ENCODE peak calls at places on chromosomes 7 and 10, in six cellular contexts. G, L, M, E, H and F are unnamed samples.
A peak's percentile ranks its signal among the peaks of the same experiment; 100 is the strongest.

GRCh38 chr7:157678503-157678902 is 341.7 kb downstream of the DNAJB6 start:
- DNase-seq in H (no peak), M (no peak), E (no peak), G (peak; percentile 10), L (no peak), F (no peak)

GRCh38 chr7:1447551-1448244 is 11.6 kb downstream of the MICALL2 start:
- DNase-seq in L (no peak), G (no peak), E (peak; percentile 80), H (no peak), M (no peak), F (no peak)

GRCh38 chr7:111987115-111987826 is 218.9 kb downstream of the DOCK4 start:
- DNase-seq in L (peak; percentile 67), G (no peak), M (no peak), E (peak; percentile 63), H (no peak), F (no peak)

GRCh38 chr7:159067870-159068787 is 76.5 kb downstream of the VIPR2 start:
- DNase-seq in L (no peak), M (no peak), E (peak; percentile 41), H (no peak), G (peak; percentile 45), F (no peak)

GRCh38 chr10:119595715-119596515 is 849 bp downstream of the TIAL1 start:
- DNase-seq in E (peak; percentile 47), G (peak; percentile 45), M (no peak), H (peak; percentile 37), L (no peak), F (peak; percentile 37)

GRCh38 chr10:105398202-105398601 is 757.1 kb downstream of the SORCS3 start:
- DNase-seq in E (no peak), G (no peak), M (no peak), H (no peak), L (no peak), F (no peak)

GRCh38 chr10:117736655-117737054 is 194.1 kb downstream of the EMX2 start:
- DNase-seq in M (no peak), G (no peak), H (no peak), L (no peak), E (no peak), F (no peak)

GRCh38 chr7:64045301-64046040 is at the start of gene ZNF727:
- DNase-seq in H (no peak), M (peak; percentile 82), E (peak; percentile 96), L (peak; percentile 0), G (peak; percentile 67), F (no peak)

GRCh38 chr7:36473454-36474282 is 84.0 kb downstream of the ANLN start:
- DNase-seq in H (peak; percentile 2), M (peak; percentile 8), E (peak; percentile 44), G (no peak), L (peak; percentile 79), F (no peak)

GRCh38 chr10:78925800-78926319 is 142.9 kb upstream of the ZMIZ1 start:
- DNase-seq in E (no peak), H (no peak), M (no peak), G (no peak), L (peak; percentile 98), F (no peak)

GRCh38 chr10:72186633-72187330 is 29.0 kb upstream of the ANAPC16 start:
- DNase-seq in G (no peak), E (peak; percentile 31), M (no peak), H (no peak), L (no peak), F (no peak)

GRCh38 chr10:35598379-35598778 is 6.8 kb upstream of the GJD4 start:
- DNase-seq in G (no peak), M (no peak), H (no peak), L (no peak), E (no peak), F (no peak)

GRCh38 chr10:125265579-125265955 is 105.2 kb upstream of the CTBP2 start:
- DNase-seq in H (no peak), L (no peak), E (no peak), M (no peak), G (no peak), F (no peak)

GRCh38 chr7:123410273-123410928 is 124.0 kb downstream of the IQUB start:
- DNase-seq in E (peak; percentile 1), G (no peak), H (no peak), L (peak; percentile 47), M (no peak), F (no peak)

GRCh38 chr7:50411333-50412028 is 38.7 kb downstream of the FIGNL1 start:
- DNase-seq in E (no peak), M (no peak), L (no peak), H (no peak), G (no peak), F (no peak)

GRCh38 chr10:48258083-48258482 is 16.4 kb downstream of the FRMPD2 start:
- DNase-seq in E (no peak), H (no peak), M (no peak), G (no peak), L (no peak), F (no peak)

GRCh38 chr10:3043512-3044368 is 23.6 kb upstream of the PFKP start:
- DNase-seq in E (peak; percentile 73), G (peak; percentile 55), H (peak; percentile 22), M (peak; percentile 2), L (peak; percentile 63), F (peak; percentile 58)

GRCh38 chr7:75727881-75728592 is 10.7 kb downstream of the HIP1 start:
- DNase-seq in G (peak; percentile 94), M (peak; percentile 92), H (peak; percentile 66), E (no peak), L (peak; percentile 79), F (no peak)

GRCh38 chr10:131979336-131979735 is 2.4 kb downstream of the BNIP3 start:
- DNase-seq in M (no peak), H (no peak), G (no peak), L (no peak), E (no peak), F (no peak)

GRCh38 chr10:21317902-21318301 is 207.6 kb downstream of the SKIDA1 start:
- DNase-seq in M (no peak), L (peak; percentile 45), G (no peak), H (no peak), E (no peak), F (no peak)

GRCh38 chr7:2510909-2511768 is 8.4 kb upstream of the LFNG start:
- DNase-seq in G (no peak), E (no peak), M (no peak), L (peak; percentile 32), H (peak; percentile 67), F (no peak)

GRCh38 chr10:70903262-70903921 is 15.0 kb upstream of the PCBD1 start:
- DNase-seq in L (peak; percentile 9), G (no peak), M (no peak), H (no peak), E (peak; percentile 41), F (peak; percentile 54)

GRCh38 chr7:150340024-150340749 is 1.2 kb downstream of the RARRES2 start:
- DNase-seq in H (no peak), L (no peak), G (peak; percentile 61), M (no peak), E (no peak), F (no peak)

GRCh38 chr10:88934900-88935672 is 17.5 kb downstream of the ACTA2 start:
- DNase-seq in M (peak; percentile 57), E (peak; percentile 85), G (peak; percentile 79), H (peak; percentile 70), L (peak; percentile 75), F (no peak)

GRCh38 chr7:20831451-20831850 is 44.8 kb upstream of the SP8 start:
- DNase-seq in H (no peak), G (no peak), E (no peak), M (no peak), L (no peak), F (no peak)

GRCh38 chr10:119654540-119654939 is 3.4 kb downstream of the BAG3 start:
- DNase-seq in E (no peak), G (peak; percentile 77), M (no peak), L (peak; percentile 87), H (no peak), F (no peak)

GRCh38 chr10:95693331-95693667 is 428 bp downstream of the TCTN3 start:
- DNase-seq in E (no peak), H (peak; percentile 5), M (no peak), G (no peak), L (no peak), F (no peak)

GRCh38 chr7:142854505-142855400 is at the start of gene EPHB6:
- DNase-seq in L (peak; percentile 18), G (peak; percentile 71), M (peak; percentile 58), H (peak; percentile 41), E (peak; percentile 57), F (no peak)

GRCh38 chr10:11164806-11165590 is 147.3 kb downstream of the CELF2 start:
- DNase-seq in L (peak; percentile 54), G (peak; percentile 47), E (no peak), H (no peak), M (no peak), F (no peak)

GRCh38 chr7:118195837-118196474 is 12.0 kb downstream of the LSM8 start:
- DNase-seq in M (peak; percentile 34), G (no peak), L (peak; percentile 65), H (peak; percentile 51), E (peak; percentile 63), F (no peak)

GRCh38 chr10:125707852-125708468 is 11.5 kb upstream of the EDRF1 start:
- DNase-seq in G (no peak), H (no peak), M (no peak), L (peak; percentile 65), E (no peak), F (no peak)

GRCh38 chr7:43583424-43584199 is 704 bp downstream of the STK17A start:
- DNase-seq in G (peak; percentile 60), M (peak; percentile 42), L (no peak), E (peak; percentile 52), H (peak; percentile 60), F (no peak)

GRCh38 chr10:14409247-14409646 is 78.5 kb upstream of the FRMD4A start:
- DNase-seq in L (no peak), M (no peak), H (no peak), E (no peak), G (no peak), F (no peak)

GRCh38 chr10:58384536-58384998 is 643 bp upstream of the TFAM start:
- DNase-seq in G (no peak), L (no peak), M (no peak), H (no peak), E (no peak), F (no peak)

GRCh38 chr10:61682323-61682722 is 19.6 kb downstream of the CABCOCO1 start:
- DNase-seq in G (no peak), M (no peak), L (peak; percentile 9), H (no peak), E (no peak), F (no peak)

GRCh38 chr7:50863053-50863452 is 80.4 kb upstream of the GRB10 start:
- DNase-seq in H (no peak), M (no peak), E (no peak), L (no peak), G (no peak), F (no peak)